ENCODE peak calls at places on chromosomes 16 and 17, in six cellular contexts. One of them, this sample, is unnamed.

GRCh38 chr16:13808075-13808474 is 111.9 kb upstream of the ERCC4 start:
- DNase-seq in CD4-positive, alpha-beta memory T cell: no peak
- DNase-seq in colonic mucosa: no peak
- DNase-seq in activated T-cell treated with anti-CD3 and anti-CD28 coated beads, Interleukin-2, amount 50 U/mL, for 48 hours: no peak
- DNase-seq in amygdala: no peak
- DNase-seq in activated CD4-positive, alpha-beta T cell treated with anti-CD3 and anti-CD28 coated beads, Interleukin-2, amount 50 U/mL, for 4 hours: no peak
- DNase-seq in this sample: no peak

GRCh38 chr16:66135376-66135775 is 231.1 kb upstream of the CDH5 start:
- DNase-seq in colonic mucosa: no peak
- DNase-seq in CD4-positive, alpha-beta memory T cell: no peak
- DNase-seq in amygdala: no peak
- DNase-seq in activated T-cell treated with anti-CD3 and anti-CD28 coated beads, Interleukin-2, amount 50 U/mL, for 48 hours: no peak
- DNase-seq in activated CD4-positive, alpha-beta T cell treated with anti-CD3 and anti-CD28 coated beads, Interleukin-2, amount 50 U/mL, for 4 hours: no peak
- DNase-seq in this sample: peak

GRCh38 chr16:1877089-1877488 is 5.1 kb upstream of the MEIOB start:
- DNase-seq in activated CD4-positive, alpha-beta T cell treated with anti-CD3 and anti-CD28 coated beads, Interleukin-2, amount 50 U/mL, for 4 hours: no peak
- DNase-seq in amygdala: no peak
- DNase-seq in colonic mucosa: peak
- DNase-seq in activated T-cell treated with anti-CD3 and anti-CD28 coated beads, Interleukin-2, amount 50 U/mL, for 48 hours: no peak
- DNase-seq in CD4-positive, alpha-beta memory T cell: no peak
- DNase-seq in this sample: no peak

GRCh38 chr16:57981636-57982035 is 10.7 kb upstream of the CNGB1 start:
- DNase-seq in colonic mucosa: no peak
- DNase-seq in CD4-positive, alpha-beta memory T cell: no peak
- DNase-seq in activated CD4-positive, alpha-beta T cell treated with anti-CD3 and anti-CD28 coated beads, Interleukin-2, amount 50 U/mL, for 4 hours: no peak
- DNase-seq in amygdala: no peak
- DNase-seq in activated T-cell treated with anti-CD3 and anti-CD28 coated beads, Interleukin-2, amount 50 U/mL, for 48 hours: no peak
- DNase-seq in this sample: no peak

GRCh38 chr17:78544876-78545755 is 32.1 kb downstream of the DNAH17 start:
- DNase-seq in CD4-positive, alpha-beta memory T cell: no peak
- DNase-seq in activated CD4-positive, alpha-beta T cell treated with anti-CD3 and anti-CD28 coated beads, Interleukin-2, amount 50 U/mL, for 4 hours: no peak
- DNase-seq in activated T-cell treated with anti-CD3 and anti-CD28 coated beads, Interleukin-2, amount 50 U/mL, for 48 hours: no peak
- DNase-seq in amygdala: no peak
- DNase-seq in colonic mucosa: no peak
- DNase-seq in this sample: no peak

GRCh38 chr16:55657616-55658015 is 1.8 kb downstream of the SLC6A2 start:
- DNase-seq in colonic mucosa: no peak
- DNase-seq in activated T-cell treated with anti-CD3 and anti-CD28 coated beads, Interleukin-2, amount 50 U/mL, for 48 hours: no peak
- DNase-seq in CD4-positive, alpha-beta memory T cell: no peak
- DNase-seq in activated CD4-positive, alpha-beta T cell treated with anti-CD3 and anti-CD28 coated beads, Interleukin-2, amount 50 U/mL, for 4 hours: no peak
- DNase-seq in amygdala: no peak
- DNase-seq in this sample: no peak

GRCh38 chr17:57166803-57167202 is 81.8 kb downstream of the AKAP1 start:
- DNase-seq in activated T-cell treated with anti-CD3 and anti-CD28 coated beads, Interleukin-2, amount 50 U/mL, for 48 hours: no peak
- DNase-seq in activated CD4-positive, alpha-beta T cell treated with anti-CD3 and anti-CD28 coated beads, Interleukin-2, amount 50 U/mL, for 4 hours: no peak
- DNase-seq in colonic mucosa: no peak
- DNase-seq in CD4-positive, alpha-beta memory T cell: no peak
- DNase-seq in amygdala: no peak
- DNase-seq in this sample: no peak

GRCh38 chr17:7956208-7956965 is 24.4 kb downstream of the CNTROB start:
- DNase-seq in activated CD4-positive, alpha-beta T cell treated with anti-CD3 and anti-CD28 coated beads, Interleukin-2, amount 50 U/mL, for 4 hours: no peak
- DNase-seq in amygdala: no peak
- DNase-seq in activated T-cell treated with anti-CD3 and anti-CD28 coated beads, Interleukin-2, amount 50 U/mL, for 48 hours: no peak
- DNase-seq in CD4-positive, alpha-beta memory T cell: no peak
- DNase-seq in colonic mucosa: no peak
- DNase-seq in this sample: no peak

GRCh38 chr17:47803201-47803600 is 18.4 kb downstream of the OSBPL7 start:
- DNase-seq in amygdala: no peak
- DNase-seq in activated T-cell treated with anti-CD3 and anti-CD28 coated beads, Interleukin-2, amount 50 U/mL, for 48 hours: no peak
- DNase-seq in CD4-positive, alpha-beta memory T cell: no peak
- DNase-seq in activated CD4-positive, alpha-beta T cell treated with anti-CD3 and anti-CD28 coated beads, Interleukin-2, amount 50 U/mL, for 4 hours: no peak
- DNase-seq in colonic mucosa: no peak
- DNase-seq in this sample: no peak

GRCh38 chr16:24543949-24544348 is 4.6 kb downstream of the RBBP6 start:
- DNase-seq in activated T-cell treated with anti-CD3 and anti-CD28 coated beads, Interleukin-2, amount 50 U/mL, for 48 hours: no peak
- DNase-seq in activated CD4-positive, alpha-beta T cell treated with anti-CD3 and anti-CD28 coated beads, Interleukin-2, amount 50 U/mL, for 4 hours: no peak
- DNase-seq in colonic mucosa: no peak
- DNase-seq in amygdala: no peak
- DNase-seq in CD4-positive, alpha-beta memory T cell: no peak
- DNase-seq in this sample: peak

GRCh38 chr16:88862968-88863367 is 3.5 kb downstream of the PABPN1L start:
- DNase-seq in colonic mucosa: no peak
- DNase-seq in amygdala: no peak
- DNase-seq in activated CD4-positive, alpha-beta T cell treated with anti-CD3 and anti-CD28 coated beads, Interleukin-2, amount 50 U/mL, for 4 hours: no peak
- DNase-seq in CD4-positive, alpha-beta memory T cell: no peak
- DNase-seq in activated T-cell treated with anti-CD3 and anti-CD28 coated beads, Interleukin-2, amount 50 U/mL, for 48 hours: no peak
- DNase-seq in this sample: no peak

GRCh38 chr17:55421179-55421934 is at the start of gene MMD:
- DNase-seq in activated CD4-positive, alpha-beta T cell treated with anti-CD3 and anti-CD28 coated beads, Interleukin-2, amount 50 U/mL, for 4 hours: no peak
- DNase-seq in activated T-cell treated with anti-CD3 and anti-CD28 coated beads, Interleukin-2, amount 50 U/mL, for 48 hours: no peak
- DNase-seq in CD4-positive, alpha-beta memory T cell: peak
- DNase-seq in amygdala: no peak
- DNase-seq in colonic mucosa: peak
- DNase-seq in this sample: no peak

GRCh38 chr17:59400858-59401257 is 69.4 kb downstream of the YPEL2 start:
- DNase-seq in activated T-cell treated with anti-CD3 and anti-CD28 coated beads, Interleukin-2, amount 50 U/mL, for 48 hours: no peak
- DNase-seq in CD4-positive, alpha-beta memory T cell: no peak
- DNase-seq in colonic mucosa: no peak
- DNase-seq in amygdala: no peak
- DNase-seq in activated CD4-positive, alpha-beta T cell treated with anti-CD3 and anti-CD28 coated beads, Interleukin-2, amount 50 U/mL, for 4 hours: no peak
- DNase-seq in this sample: no peak

GRCh38 chr16:58086381-58087208 is 42.6 kb downstream of the CFAP20 start:
- DNase-seq in activated T-cell treated with anti-CD3 and anti-CD28 coated beads, Interleukin-2, amount 50 U/mL, for 48 hours: no peak
- DNase-seq in amygdala: no peak
- DNase-seq in activated CD4-positive, alpha-beta T cell treated with anti-CD3 and anti-CD28 coated beads, Interleukin-2, amount 50 U/mL, for 4 hours: no peak
- DNase-seq in colonic mucosa: no peak
- DNase-seq in CD4-positive, alpha-beta memory T cell: no peak
- DNase-seq in this sample: no peak

GRCh38 chr17:59666235-59666634 is 41.0 kb downstream of the PTRH2 start:
- DNase-seq in CD4-positive, alpha-beta memory T cell: no peak
- DNase-seq in colonic mucosa: no peak
- DNase-seq in activated CD4-positive, alpha-beta T cell treated with anti-CD3 and anti-CD28 coated beads, Interleukin-2, amount 50 U/mL, for 4 hours: no peak
- DNase-seq in activated T-cell treated with anti-CD3 and anti-CD28 coated beads, Interleukin-2, amount 50 U/mL, for 48 hours: no peak
- DNase-seq in amygdala: no peak
- DNase-seq in this sample: peak

GRCh38 chr17:50549969-50550368 is 3.0 kb downstream of the SPATA20 start:
- DNase-seq in colonic mucosa: no peak
- DNase-seq in CD4-positive, alpha-beta memory T cell: no peak
- DNase-seq in activated CD4-positive, alpha-beta T cell treated with anti-CD3 and anti-CD28 coated beads, Interleukin-2, amount 50 U/mL, for 4 hours: no peak
- DNase-seq in amygdala: no peak
- DNase-seq in activated T-cell treated with anti-CD3 and anti-CD28 coated beads, Interleukin-2, amount 50 U/mL, for 48 hours: no peak
- DNase-seq in this sample: no peak

GRCh38 chr16:82192665-82193064 is 22.6 kb upstream of the MPHOSPH6 start:
- DNase-seq in amygdala: no peak
- DNase-seq in CD4-positive, alpha-beta memory T cell: no peak
- DNase-seq in colonic mucosa: no peak
- DNase-seq in activated CD4-positive, alpha-beta T cell treated with anti-CD3 and anti-CD28 coated beads, Interleukin-2, amount 50 U/mL, for 4 hours: no peak
- DNase-seq in activated T-cell treated with anti-CD3 and anti-CD28 coated beads, Interleukin-2, amount 50 U/mL, for 48 hours: peak
- DNase-seq in this sample: peak

GRCh38 chr16:65314246-65315003 is 192.6 kb upstream of the CDH11 start:
- DNase-seq in CD4-positive, alpha-beta memory T cell: no peak
- DNase-seq in colonic mucosa: no peak
- DNase-seq in activated T-cell treated with anti-CD3 and anti-CD28 coated beads, Interleukin-2, amount 50 U/mL, for 48 hours: no peak
- DNase-seq in activated CD4-positive, alpha-beta T cell treated with anti-CD3 and anti-CD28 coated beads, Interleukin-2, amount 50 U/mL, for 4 hours: no peak
- DNase-seq in amygdala: no peak
- DNase-seq in this sample: no peak

GRCh38 chr17:21005367-21005766 is 37.4 kb downstream of the USP22 start:
- DNase-seq in colonic mucosa: no peak
- DNase-seq in CD4-positive, alpha-beta memory T cell: no peak
- DNase-seq in activated T-cell treated with anti-CD3 and anti-CD28 coated beads, Interleukin-2, amount 50 U/mL, for 48 hours: no peak
- DNase-seq in activated CD4-positive, alpha-beta T cell treated with anti-CD3 and anti-CD28 coated beads, Interleukin-2, amount 50 U/mL, for 4 hours: no peak
- DNase-seq in amygdala: no peak
- DNase-seq in this sample: no peak

This sample was measured in NCI-H226.